ENCODE peak calls at places on chromosome 21, in seven cellular contexts. One of them, this sample, is unnamed. For H3K9me3, the result is how much of the 10 kb centered on the place peaks cover.

GRCh38 chr21:45208627-45208951 is 79.1 kb downstream of the POFUT2 start:
- ATAC-seq in HCT116: no peak
- ATAC-seq in upper lobe of left lung: no peak
- ATAC-seq in Panc1: no peak
- ATAC-seq in HepG2: no peak
- ATAC-seq in K562: no peak
- ATAC-seq in GM12878: peak
- ATAC-seq in this sample: no peak

GRCh38 chr21:43193651-43194302 is 25.0 kb downstream of the CRYAA start:
- ATAC-seq in HCT116: no peak
- ATAC-seq in Panc1: peak
- ATAC-seq in GM12878: peak
- ATAC-seq in HepG2: peak
- ATAC-seq in K562: no peak
- ATAC-seq in upper lobe of left lung: peak
- ATAC-seq in this sample: no peak

GRCh38 chr21:44987886-44988606 is 48.2 kb downstream of the SLX9 start:
- ATAC-seq in K562: no peak
- ATAC-seq in HCT116: no peak
- ATAC-seq in upper lobe of left lung: no peak
- ATAC-seq in Panc1: no peak
- ATAC-seq in GM12878: no peak
- ATAC-seq in HepG2: no peak
- ATAC-seq in this sample: no peak

GRCh38 chr21:32426592-32427051 is 14.1 kb downstream of the EVA1C start:
- ATAC-seq in Panc1: peak
- ATAC-seq in GM12878: no peak
- ATAC-seq in K562: peak
- ATAC-seq in upper lobe of left lung: no peak
- ATAC-seq in HCT116: no peak
- ATAC-seq in HepG2: no peak
- ATAC-seq in this sample: no peak

GRCh38 chr21:45709127-45709526 is 65.6 kb downstream of the PCBP3 start:
- ATAC-seq in Panc1: no peak
- ATAC-seq in upper lobe of left lung: no peak
- ATAC-seq in GM12878: no peak
- ATAC-seq in HepG2: no peak
- ATAC-seq in K562: no peak
- ATAC-seq in HCT116: no peak
- ATAC-seq in this sample: no peak

GRCh38 chr21:36630485-36631206 is 68.3 kb upstream of the SIM2 start:
- ATAC-seq in K562: peak
- ATAC-seq in GM12878: peak
- ATAC-seq in HepG2: peak
- ATAC-seq in upper lobe of left lung: peak
- ATAC-seq in Panc1: peak
- ATAC-seq in HCT116: peak
- ATAC-seq in this sample: no peak

GRCh38 chr21:45642122-45642813 is 1.3 kb upstream of the PCBP3 start:
- ATAC-seq in Panc1: no peak
- ATAC-seq in HCT116: no peak
- ATAC-seq in K562: no peak
- ATAC-seq in HepG2: no peak
- ATAC-seq in upper lobe of left lung: peak
- ATAC-seq in GM12878: peak
- ATAC-seq in this sample: no peak

GRCh38 chr21:42403611-42404231 is at the start of gene UBASH3A:
- ATAC-seq in K562: peak
- ATAC-seq in HepG2: no peak
- ATAC-seq in GM12878: no peak
- ATAC-seq in upper lobe of left lung: no peak
- ATAC-seq in HCT116: no peak
- ATAC-seq in Panc1: no peak
- ATAC-seq in this sample: no peak

GRCh38 chr21:15660424-15660805 is 69.4 kb upstream of the USP25 start:
- ATAC-seq in GM12878: no peak
- ATAC-seq in K562: no peak
- ATAC-seq in Panc1: no peak
- ATAC-seq in HCT116: no peak
- ATAC-seq in HepG2: peak
- ATAC-seq in upper lobe of left lung: no peak
- ATAC-seq in this sample: no peak

GRCh38 chr21:43318841-43319781 is 107.8 kb downstream of the SIK1 start:
- ATAC-seq in HepG2: no peak
- ATAC-seq in upper lobe of left lung: peak
- ATAC-seq in GM12878: peak
- ATAC-seq in Panc1: peak
- ATAC-seq in HCT116: no peak
- ATAC-seq in K562: no peak
- ATAC-seq in this sample: no peak

GRCh38 chr21:31686272-31686913 is 26.9 kb downstream of the SOD1 start:
- ATAC-seq in HepG2: no peak
- ATAC-seq in GM12878: no peak
- ATAC-seq in upper lobe of left lung: no peak
- ATAC-seq in Panc1: no peak
- ATAC-seq in K562: no peak
- ATAC-seq in HCT116: no peak
- ATAC-seq in this sample: no peak

GRCh38 chr21:42460391-42461184 is 35.4 kb downstream of the RSPH1 start:
- ATAC-seq in upper lobe of left lung: no peak
- ATAC-seq in HepG2: no peak
- ATAC-seq in Panc1: no peak
- ATAC-seq in K562: no peak
- ATAC-seq in HCT116: no peak
- ATAC-seq in GM12878: peak
- ATAC-seq in this sample: no peak

GRCh38 chr21:31498985-31499384 is 154.9 kb upstream of the TIAM1 start:
- ATAC-seq in Panc1: no peak
- ATAC-seq in HCT116: no peak
- ATAC-seq in HepG2: no peak
- ATAC-seq in upper lobe of left lung: no peak
- ATAC-seq in K562: peak
- ATAC-seq in GM12878: peak
- ATAC-seq in this sample: no peak

GRCh38 chr21:42618713-42619112 is 34.7 kb upstream of the PDE9A start:
- ATAC-seq in GM12878: no peak
- ATAC-seq in K562: no peak
- ATAC-seq in upper lobe of left lung: no peak
- ATAC-seq in HepG2: no peak
- ATAC-seq in HCT116: no peak
- ATAC-seq in Panc1: no peak
- ATAC-seq in this sample: no peak

DNA sequence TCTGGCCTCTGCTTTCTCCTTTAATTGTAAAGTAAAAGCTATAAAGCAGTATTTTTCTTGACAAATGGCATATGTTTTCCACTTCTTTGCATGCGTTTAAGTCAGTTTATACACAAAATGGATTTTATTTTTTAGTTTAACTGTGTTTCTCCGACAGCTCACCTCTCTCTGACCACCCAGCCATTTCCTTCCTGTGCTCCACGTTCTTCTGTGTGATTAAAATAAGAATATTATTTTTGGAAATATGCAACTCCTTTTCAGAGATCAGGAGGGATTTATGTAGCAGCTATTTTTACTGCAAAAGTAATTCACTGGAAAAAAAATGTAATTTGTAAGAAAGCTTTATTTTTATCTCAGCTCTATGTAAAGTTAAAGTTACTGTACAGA is 18.0 kb downstream of the ETS2 start:
- ATAC-seq in Panc1: no peak
- ATAC-seq in HCT116: no peak
- ATAC-seq in K562: no peak
- ATAC-seq in upper lobe of left lung: no peak
- ATAC-seq in HepG2: no peak
- ATAC-seq in GM12878: no peak
- ATAC-seq in this sample: peak
- H3K9me3 ChIP-seq in Panc1: under half
- H3K9me3 ChIP-seq in HCT116: under half
- H3K9me3 ChIP-seq in K562: under half
- H3K9me3 ChIP-seq in upper lobe of left lung: under half
- H3K9me3 ChIP-seq in HepG2: under half
- H3K9me3 ChIP-seq in GM12878: under half
- H3K9me3 ChIP-seq in this sample: under half

DNA sequence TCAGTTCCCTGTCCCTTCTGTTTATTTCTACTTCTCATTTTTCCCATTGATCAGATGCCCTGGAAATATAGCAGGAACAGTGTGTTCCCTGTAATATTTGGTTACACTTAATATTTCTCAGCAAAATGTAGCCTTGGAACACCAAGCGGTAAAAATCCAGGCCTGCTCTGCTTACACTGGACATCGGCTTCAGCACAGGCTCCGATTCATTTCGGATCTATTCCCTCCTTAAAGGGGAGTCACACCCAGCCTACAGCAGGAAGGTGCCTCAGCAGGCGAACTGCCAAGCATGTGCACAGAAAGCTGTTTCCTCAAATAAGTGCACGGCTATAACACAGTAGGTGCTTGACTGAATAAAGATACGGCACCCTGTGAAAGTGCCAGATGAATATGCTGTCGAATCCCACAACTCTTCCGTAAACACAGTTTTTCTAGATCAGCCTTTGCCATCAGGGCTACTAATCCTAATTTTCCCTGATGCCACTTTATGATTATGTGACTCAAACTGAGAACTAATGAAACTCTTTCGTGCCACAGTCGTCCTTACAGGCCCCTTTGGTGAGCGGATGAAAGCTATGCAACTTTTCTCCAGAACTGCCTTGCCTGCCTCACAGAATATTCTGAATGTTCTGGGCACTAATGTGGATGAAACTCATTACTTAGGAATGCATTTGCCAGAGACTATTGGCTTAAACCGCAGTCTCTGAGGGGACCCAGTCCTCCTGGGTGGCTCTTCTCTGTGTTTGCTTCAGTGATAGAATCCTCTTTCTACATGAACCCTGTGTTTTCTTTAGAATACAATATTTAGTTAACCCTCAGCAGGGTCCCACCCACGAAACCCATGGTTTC is 275.5 kb upstream of the RUNX1 start:
- ATAC-seq in GM12878: no peak
- ATAC-seq in HCT116: peak
- ATAC-seq in HepG2: no peak
- ATAC-seq in upper lobe of left lung: peak
- ATAC-seq in Panc1: no peak
- ATAC-seq in K562: no peak
- ATAC-seq in this sample: peak
- TF ChIP-seq POLR2AphosphoS5 in GM12878: no peak
- TF ChIP-seq POLR2AphosphoS5 in HCT116: no peak
- TF ChIP-seq POLR2AphosphoS5 in HepG2: no peak
- TF ChIP-seq POLR2AphosphoS5 in upper lobe of left lung: no peak
- TF ChIP-seq POLR2AphosphoS5 in Panc1: no peak
- TF ChIP-seq POLR2AphosphoS5 in K562: no peak
- TF ChIP-seq POLR2AphosphoS5 in this sample: peak

DNA sequence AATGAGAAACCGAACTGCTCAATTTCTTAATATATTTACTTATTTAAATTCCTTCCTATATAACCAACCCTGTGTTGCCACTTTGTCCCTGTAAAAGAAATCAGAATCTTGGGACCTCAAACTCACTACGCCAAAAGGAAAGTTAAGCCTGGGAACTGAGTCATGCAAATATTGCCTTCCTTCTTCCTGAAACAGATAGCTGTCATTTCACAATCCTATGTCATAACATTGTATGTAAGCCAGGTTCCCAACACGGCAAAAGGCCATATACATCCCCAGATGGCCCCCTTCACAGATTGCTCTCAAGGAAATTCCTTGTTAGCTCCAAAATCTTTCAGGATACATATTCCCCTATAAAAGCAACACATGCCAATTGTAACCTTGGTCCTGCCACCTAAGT is 39.7 kb downstream of the C21orf91 start:
- ATAC-seq in upper lobe of left lung: no peak
- ATAC-seq in HCT116: no peak
- ATAC-seq in GM12878: no peak
- ATAC-seq in K562: no peak
- ATAC-seq in HepG2: no peak
- ATAC-seq in Panc1: no peak
- ATAC-seq in this sample: no peak
- H3K9me3 ChIP-seq in upper lobe of left lung: under half
- H3K9me3 ChIP-seq in HCT116: under half
- H3K9me3 ChIP-seq in GM12878: under half
- H3K9me3 ChIP-seq in K562: under half
- H3K9me3 ChIP-seq in HepG2: under half
- H3K9me3 ChIP-seq in Panc1: under half
- H3K9me3 ChIP-seq in this sample: under half

GRCh38 chr21:38914071-38914491 is 108.4 kb downstream of the ETS2 start:
- ATAC-seq in upper lobe of left lung: no peak
- ATAC-seq in HCT116: no peak
- ATAC-seq in K562: no peak
- ATAC-seq in Panc1: no peak
- ATAC-seq in HepG2: no peak
- ATAC-seq in GM12878: no peak
- ATAC-seq in this sample: no peak

GRCh38 chr21:38915546-38915945 is 109.8 kb downstream of the ETS2 start:
- ATAC-seq in upper lobe of left lung: no peak
- ATAC-seq in HepG2: no peak
- ATAC-seq in Panc1: no peak
- ATAC-seq in K562: no peak
- ATAC-seq in GM12878: no peak
- ATAC-seq in HCT116: no peak
- ATAC-seq in this sample: no peak

GRCh38 chr21:38916214-38916964 is 110.7 kb downstream of the ETS2 start:
- ATAC-seq in GM12878: no peak
- ATAC-seq in HepG2: no peak
- ATAC-seq in HCT116: no peak
- ATAC-seq in K562: no peak
- ATAC-seq in Panc1: no peak
- ATAC-seq in upper lobe of left lung: no peak
- ATAC-seq in this sample: no peak

GRCh38 chr21:38913120-38913975 is 107.6 kb downstream of the ETS2 start:
- ATAC-seq in GM12878: no peak
- ATAC-seq in K562: peak
- ATAC-seq in upper lobe of left lung: peak
- ATAC-seq in HCT116: peak
- ATAC-seq in HepG2: peak
- ATAC-seq in Panc1: peak
- ATAC-seq in this sample: peak

DNA sequence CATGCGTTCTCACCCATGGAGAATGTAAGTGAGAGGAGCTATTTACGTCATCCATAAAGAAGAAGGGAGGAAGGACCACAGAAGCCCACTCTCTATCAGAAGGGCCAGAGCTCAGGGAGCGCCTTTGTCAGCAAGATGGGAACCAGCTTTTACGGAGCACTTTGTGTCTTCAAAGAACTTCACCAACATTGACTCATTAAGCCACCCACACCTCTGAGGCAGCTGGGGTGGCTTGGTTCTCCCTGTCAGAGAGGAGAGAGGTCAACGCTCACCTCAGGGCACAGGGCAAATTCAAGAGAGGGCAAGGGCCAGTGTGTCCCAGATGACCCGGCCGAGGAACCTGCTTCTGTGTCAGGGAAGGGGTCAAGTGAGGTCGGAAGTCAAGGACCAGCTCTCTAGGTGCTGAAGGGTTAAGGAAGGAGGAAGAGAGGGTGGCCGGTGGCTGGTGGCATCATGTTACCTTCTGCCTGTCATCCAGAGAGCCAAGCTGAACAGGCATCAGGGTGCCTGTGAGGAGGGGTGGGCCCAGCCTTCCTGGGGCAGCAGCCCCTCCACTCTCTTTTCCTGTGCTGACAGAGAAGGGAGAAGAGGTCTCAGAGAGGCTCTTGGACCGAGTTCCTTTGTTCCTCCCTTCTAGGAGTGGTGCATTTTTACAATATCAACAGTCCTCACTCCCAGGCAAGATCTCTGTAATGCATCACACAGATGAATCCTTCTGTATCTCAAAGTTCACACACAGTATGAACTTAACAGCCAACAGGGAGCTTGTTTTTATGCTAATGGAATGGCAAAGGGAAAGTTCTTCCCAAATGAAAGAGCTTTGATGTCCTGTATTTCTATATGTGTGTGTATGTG is 109.0 kb downstream of the ETS2 start:
- ATAC-seq in K562: no peak
- ATAC-seq in HCT116: peak
- ATAC-seq in Panc1: no peak
- ATAC-seq in upper lobe of left lung: no peak
- ATAC-seq in HepG2: peak
- ATAC-seq in GM12878: no peak
- ATAC-seq in this sample: no peak
- TF ChIP-seq POLR2AphosphoS5 in K562: no peak
- TF ChIP-seq POLR2AphosphoS5 in HCT116: no peak
- TF ChIP-seq POLR2AphosphoS5 in Panc1: no peak
- TF ChIP-seq POLR2AphosphoS5 in upper lobe of left lung: no peak
- TF ChIP-seq POLR2AphosphoS5 in HepG2: no peak
- TF ChIP-seq POLR2AphosphoS5 in GM12878: no peak
- TF ChIP-seq POLR2AphosphoS5 in this sample: no peak

This sample was measured in gastroesophageal sphincter.